ENCODE peak calls at places on chromosome 19, in eight cellular contexts. F is uterus, K is NCI-H2029, M is head of caudate nucleus, C is kidney tubule cell, Y is lung, P is GM12891, H is NCI-H2171. R is an unnamed sample.

GRCh38 chr19:14165986-14166385 is 29.6 kb upstream of the ASF1B start:
- DNase-seq in F (no peak), K (no peak), M (no peak), C (no peak), Y (no peak), P (no peak), H (no peak), R (no peak)

GRCh38 chr19:10712041-10712440 is 5.8 kb upstream of the DNM2 start:
- DNase-seq in F (no peak), K (no peak), M (no peak), C (no peak), Y (no peak), P (no peak), H (no peak), R (no peak)

GRCh38 chr19:1411255-1412191 is 4.1 kb downstream of the DAZAP1 start:
- DNase-seq in F (no peak), K (no peak), M (peak), C (peak), Y (peak), P (no peak), H (no peak), R (peak)

GRCh38 chr19:55809381-55810058 is 22.3 kb downstream of the NLRP11 start:
- DNase-seq in F (no peak), K (peak), M (peak), C (peak), Y (peak), P (peak), H (peak), R (peak)

GRCh38 chr19:19566306-19566705 is 28.2 kb downstream of the CILP2 start:
- DNase-seq in F (no peak), K (no peak), M (no peak), C (peak), Y (no peak), P (no peak), H (no peak), R (no peak)

GRCh38 chr19:1513492-1514294 is 874 bp upstream of the ADAMTSL5 start:
- DNase-seq in F (peak), K (no peak), M (no peak), C (peak), Y (peak), P (peak), H (no peak), R (peak)

GRCh38 chr19:29671393-29672076 is 6.3 kb downstream of the PLEKHF1 start:
- DNase-seq in F (peak), K (peak), M (no peak), C (peak), Y (peak), P (peak), H (no peak), R (peak)

GRCh38 chr19:50433201-50434180 is 799 bp downstream of the MYBPC2 start:
- DNase-seq in F (no peak), K (no peak), M (no peak), C (no peak), Y (no peak), P (no peak), H (no peak), R (no peak)

GRCh38 chr19:2984196-2984490 is 6.8 kb downstream of the TLE6 start:
- DNase-seq in F (no peak), K (no peak), M (no peak), C (no peak), Y (no peak), P (no peak), H (peak), R (no peak)

R was measured in RPMI7951.